ENCODE peak calls at places on chromosomes 2 and 18, in four cellular contexts. H, D, Q and Z are unnamed samples. For H3K27me3, the result is how much of the 10 kb centered on the place peaks cover.

GRCh38 chr2:64613276-64613675 is 40.4 kb downstream of the SERTAD2 start:
- DNase-seq in Q (no peak), H (no peak), D (peak), Z (no peak)

GRCh38 chr2:196012314-196012713 is 56.3 kb downstream of the DNAH7 start:
- DNase-seq in D (no peak), H (no peak), Q (no peak), Z (no peak)

GRCh38 chr18:35039633-35040032 is 1.6 kb upstream of the MAPRE2 start:
- DNase-seq in H (no peak), Q (no peak), D (no peak), Z (no peak)

GRCh38 chr2:217953011-217953481 is 49.7 kb downstream of the TNS1 start:
- DNase-seq in H (no peak), Q (no peak), D (peak), Z (no peak)

GRCh38 chr18:44828080-44828479 is 147.4 kb downstream of the SETBP1 start:
- DNase-seq in H (no peak), Q (no peak), D (no peak), Z (peak)

GRCh38 chr2:160227252-160227651 is 27.2 kb upstream of the ITGB6 start:
- DNase-seq in H (no peak), Q (no peak), D (no peak), Z (no peak)

GRCh38 chr18:79484661-79485621 is 89.2 kb downstream of the NFATC1 start:
- DNase-seq in D (no peak), Q (peak), H (no peak), Z (no peak)

GRCh38 chr18:75066223-75066622 is 142.7 kb downstream of the PTGR3 start:
- DNase-seq in D (no peak), Q (no peak), H (no peak), Z (no peak)

GRCh38 chr2:237132799-237133198 is 47.1 kb downstream of the COPS8 start:
- DNase-seq in H (no peak), D (peak), Q (no peak), Z (no peak)

GRCh38 chr2:213161759-213162514 is 10.5 kb upstream of the IKZF2 start:
- DNase-seq in Q (no peak), D (no peak), H (no peak), Z (no peak)

GRCh38 chr2:239769574-239770145 is 255.5 kb downstream of the NDUFA10 start:
- DNase-seq in Q (no peak), D (no peak), H (no peak), Z (peak)

GRCh38 chr2:176963888-176964287 is 248.7 kb upstream of the HNRNPA3 start:
- DNase-seq in D (no peak), H (no peak), Q (no peak), Z (no peak)
- H3K27me3 ChIP-seq in D (under half), H (under half), Q (under half), Z (under half)

GRCh38 chr2:119350311-119350998 is 16.2 kb downstream of the C2orf76 start:
- DNase-seq in Q (no peak), H (no peak), D (no peak), Z (no peak)
- TF ChIP-seq CTCF in Q (no peak), H (no peak), D (no peak), Z (no peak)

GRCh38 chr2:2871480-2872308 is 505.9 kb downstream of the EIPR1 start:
- DNase-seq in H (no peak), Q (no peak), D (no peak), Z (no peak)

GRCh38 chr2:2868065-2868464 is 509.6 kb downstream of the EIPR1 start:
- DNase-seq in D (no peak), Q (no peak), H (no peak), Z (no peak)

GRCh38 chr2:2867371-2867770 is 510.2 kb downstream of the EIPR1 start:
- DNase-seq in H (no peak), Q (no peak), D (no peak), Z (no peak)

GRCh38 chr2:2872309-2872617 is 505.4 kb downstream of the EIPR1 start:
- DNase-seq in D (no peak), H (no peak), Q (no peak), Z (no peak)

DNA sequence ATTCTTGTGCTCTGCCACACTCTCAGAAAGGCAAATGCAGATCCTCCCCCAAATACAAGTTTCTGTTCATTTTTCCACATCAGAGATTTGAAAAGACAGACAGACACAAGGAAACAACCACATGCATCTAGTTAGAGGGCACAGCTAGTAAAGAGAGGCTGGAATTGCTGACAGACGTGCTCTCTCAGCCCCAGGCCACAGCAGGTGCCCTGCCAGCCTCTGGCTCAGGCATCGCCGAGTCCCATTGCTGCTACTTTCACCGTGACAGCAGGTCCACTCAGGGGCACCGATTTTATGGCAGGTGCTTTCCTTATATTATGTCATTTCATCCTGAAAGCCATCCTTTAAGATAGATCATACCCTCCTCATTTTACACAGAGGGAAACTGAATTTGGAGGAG is 507.5 kb downstream of the EIPR1 start:
- DNase-seq in D (no peak), H (no peak), Q (no peak), Z (no peak)
- H3K27me3 ChIP-seq in D (under half), H (under half), Q (under half), Z (under half)

DNA sequence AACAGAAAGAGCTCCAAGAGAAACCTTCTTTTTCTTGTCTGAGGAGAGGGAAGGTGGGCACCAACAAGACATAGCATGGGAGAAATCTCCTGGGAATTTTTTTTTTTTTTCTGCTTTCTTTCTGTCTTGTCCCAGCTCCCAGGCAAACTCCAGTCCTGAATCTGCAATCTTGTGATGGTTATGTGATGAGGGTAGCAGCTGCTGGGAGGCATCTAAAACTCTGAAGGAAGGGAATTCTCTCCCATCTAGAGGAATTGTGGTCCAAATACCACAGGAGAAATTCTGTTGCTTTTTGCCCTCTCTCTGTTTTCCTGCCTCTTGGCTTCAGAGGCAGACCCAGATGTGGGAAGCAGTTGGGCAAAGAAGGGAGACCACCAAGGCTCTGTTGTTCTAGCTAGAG is 16.7 kb downstream of the SCRN3 start:
- DNase-seq in D (no peak), Q (no peak), H (no peak), Z (no peak)
- TF ChIP-seq CTCF in D (no peak), Q (no peak), H (no peak), Z (no peak)

DNA sequence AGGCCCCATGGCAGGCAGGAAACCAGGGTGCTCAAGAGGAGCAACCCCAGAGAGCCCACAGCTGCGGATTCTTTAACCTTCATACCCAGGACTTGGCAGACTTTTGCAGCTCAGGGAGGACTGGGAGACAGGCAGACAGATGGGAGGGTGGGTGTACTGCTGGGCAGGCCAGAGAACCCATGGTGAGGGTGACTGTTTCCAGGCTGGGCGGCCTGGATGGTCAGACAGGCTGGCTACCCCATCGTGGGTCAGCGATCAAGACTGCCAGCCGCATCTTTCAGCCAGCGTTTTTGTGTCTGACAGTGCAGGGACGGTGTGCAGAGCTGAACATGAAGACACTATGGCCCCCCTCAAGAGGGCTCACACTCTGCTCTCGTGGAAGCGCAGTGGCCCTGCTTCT is 82.2 kb downstream of the MARCO start:
- DNase-seq in Q (no peak), D (no peak), H (no peak), Z (no peak)
- H3K27me3 ChIP-seq in Q (under half), D (under half), H (under half), Z (under half)